ENCODE peak calls at places on chromosome 12, in five cellular contexts. R is esophagus squamous epithelium, C is breast epithelium, W is A549, L is uterus. G is an unnamed sample.

GRCh38 chr12:114226241-114226928 is 179.6 kb downstream of the TBX5 start:
- DNase-seq in R (no peak), C (no peak), W (no peak), L (no peak), G (no peak)

GRCh38 chr12:30420561-30420960 is 275.1 kb downstream of the IPO8 start:
- DNase-seq in R (no peak), C (no peak), W (no peak), L (no peak), G (no peak)

GRCh38 chr12:70733385-70733784 is 96.2 kb upstream of the PTPRB start:
- DNase-seq in R (no peak), C (no peak), W (peak; percentile 71), L (no peak), G (no peak)

GRCh38 chr12:104618691-104619090 is 161.9 kb downstream of the CHST11 start:
- DNase-seq in R (no peak), C (no peak), W (no peak), L (no peak), G (no peak)

GRCh38 chr12:131202592-131203378 is 249.1 kb downstream of the ADGRD1 start:
- DNase-seq in R (no peak), C (no peak), W (no peak), L (no peak), G (peak; percentile 64)

GRCh38 chr12:53325539-53326061 is 4.2 kb upstream of the AAAS start:
- DNase-seq in R (no peak), C (no peak), W (peak; percentile 39), L (peak; percentile 45), G (no peak)

GRCh38 chr12:58247633-58248032 is 306.3 kb downstream of the ATP23 start:
- DNase-seq in R (no peak), C (no peak), W (no peak), L (no peak), G (peak; percentile 55)

GRCh38 chr12:29565727-29566126 is 68.2 kb upstream of the OVCH1 start:
- DNase-seq in R (no peak), C (no peak), W (no peak), L (no peak), G (no peak)

GRCh38 chr12:39831587-39832315 is 212.1 kb upstream of the ABCD2 start:
- DNase-seq in R (no peak), C (no peak), W (peak; percentile 9), L (no peak), G (no peak)

GRCh38 chr12:40137252-40137651 is 31.4 kb upstream of the SLC2A13 start:
- DNase-seq in R (no peak), C (no peak), W (no peak), L (no peak), G (no peak)

GRCh38 chr12:108442910-108443309 is 72.2 kb upstream of the FICD start:
- DNase-seq in R (no peak), C (no peak), W (no peak), L (no peak), G (no peak)

GRCh38 chr12:102169922-102170698 is 27.5 kb downstream of the PMCH start:
- DNase-seq in R (no peak), C (no peak), W (no peak), L (no peak), G (no peak)

GRCh38 chr12:507261-507853 is 47.6 kb downstream of the B4GALNT3 start:
- DNase-seq in R (no peak), C (no peak), W (no peak), L (no peak), G (no peak)
- H3K4me1 ChIP-seq in R (peaks cover 17% of the 10 kb centered on the region), C (no peaks in the 10 kb centered on the region), W (peaks cover 16% of the 10 kb centered on the region), L (no peaks in the 10 kb centered on the region), G (no peaks in the 10 kb centered on the region)

GRCh38 chr12:75389061-75389460 is 1.8 kb upstream of the GLIPR1L2 start:
- DNase-seq in R (no peak), C (no peak), W (no peak), L (no peak), G (no peak)

GRCh38 chr12:75389706-75390105 is 1.2 kb upstream of the GLIPR1L2 start:
- DNase-seq in R (no peak), C (no peak), W (no peak), L (no peak), G (no peak)

GRCh38 chr12:75390899-75391538 is at the start of gene GLIPR1L2:
- DNase-seq in R (peak; percentile 64), C (peak; percentile 91), W (peak; percentile 81), L (peak; percentile 95), G (peak; percentile 97)

GRCh38 chr12:75390156-75390898 is 562 bp upstream of the GLIPR1L2 start:
- DNase-seq in R (no peak), C (no peak), W (no peak), L (no peak), G (no peak)
- TF ChIP-seq POLR2A in R (no peak), C (no peak), W (no peak), L (no peak), G (no peak)

DNA sequence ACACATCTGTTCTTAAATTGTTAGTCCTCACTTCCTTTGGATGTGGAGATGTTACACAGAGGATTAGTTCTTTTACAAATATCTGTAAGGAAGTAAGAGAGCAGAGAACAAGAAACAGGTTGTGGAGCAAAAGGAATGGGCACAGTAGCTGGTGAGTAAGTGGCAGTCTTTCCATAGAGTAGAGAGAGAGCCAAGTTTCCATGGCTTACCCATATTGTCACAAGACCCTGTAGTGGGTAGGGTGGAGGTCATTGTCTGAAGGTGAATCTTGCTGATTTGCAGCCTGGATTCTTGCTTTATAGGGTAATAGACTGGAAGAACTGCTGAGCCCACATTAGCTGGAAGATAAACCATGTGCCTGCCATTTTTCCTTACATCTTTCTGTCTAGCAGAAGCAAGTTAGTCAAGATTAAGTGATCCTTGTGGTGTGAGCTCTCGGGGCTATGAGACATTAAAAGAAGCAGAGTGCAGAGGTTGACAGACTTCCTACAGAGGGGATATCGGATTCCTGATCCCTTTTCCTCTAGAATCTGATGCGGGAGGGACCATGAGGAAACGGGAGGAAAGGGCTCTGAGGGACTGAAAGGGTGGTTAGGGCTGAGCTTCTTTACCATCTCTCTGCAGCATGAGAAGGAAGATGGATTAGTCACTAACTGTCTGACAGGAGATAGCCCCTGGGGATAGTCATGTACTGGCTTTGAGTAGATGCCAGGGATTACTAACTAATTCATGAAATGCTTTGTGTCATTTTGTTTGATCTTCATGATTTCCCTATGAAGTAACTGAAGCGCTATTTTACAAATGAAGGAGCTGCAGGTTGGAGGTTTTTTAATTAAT is 44.0 kb upstream of the LRTM2 start:
- DNase-seq in R (no peak), C (no peak), W (peak; percentile 65), L (no peak), G (no peak)
- H3K27ac ChIP-seq in R (no peak overlapping the region), C (no peak overlapping the region), W (peak overlapping the region; percentile 37), L (no peak overlapping the region), G (no peak overlapping the region)

DNA sequence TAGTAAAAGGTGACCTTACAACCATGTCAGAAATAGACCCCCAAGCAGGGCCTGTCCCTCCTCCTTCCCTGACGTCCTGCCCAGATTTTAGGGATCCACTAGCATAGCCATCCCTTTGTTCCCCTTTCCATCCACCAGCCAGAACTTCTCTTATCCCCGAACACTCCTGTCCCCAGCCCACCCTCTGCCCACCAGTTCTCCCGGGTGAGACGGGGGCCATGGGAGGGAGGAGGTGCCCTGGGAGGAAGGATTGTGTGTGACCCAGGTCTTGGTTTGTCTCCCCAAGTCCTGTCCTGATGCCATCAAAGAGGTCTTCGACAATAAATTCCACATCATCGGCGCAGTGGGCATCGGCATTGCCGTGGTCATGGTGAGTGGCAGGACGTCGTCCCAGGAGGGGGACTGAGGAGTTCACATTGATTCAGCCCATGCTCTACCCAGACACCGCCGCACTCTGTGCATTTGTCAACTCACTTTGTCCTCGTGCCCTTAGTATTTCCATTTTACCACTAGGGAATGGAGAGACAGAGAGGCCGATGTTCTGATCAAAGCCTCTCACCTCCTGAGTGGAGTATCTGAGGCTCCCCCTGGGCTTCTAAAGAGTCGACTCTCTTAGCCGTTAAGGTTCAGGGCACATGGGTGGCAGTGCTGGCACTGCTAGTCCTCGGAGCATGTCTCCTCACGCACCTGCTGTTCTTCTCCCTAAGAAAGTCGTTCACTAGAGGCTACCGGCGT is 35.9 kb downstream of the CD9 start:
- DNase-seq in R (no peak), C (no peak), W (no peak), L (no peak), G (no peak)
- H3K4me1 ChIP-seq in R (peaks cover 49% of the 10 kb centered on the region), C (peaks cover 3% of the 10 kb centered on the region), W (no peaks in the 10 kb centered on the region), L (peaks cover 8% of the 10 kb centered on the region), G (peaks cover 56% of the 10 kb centered on the region)

GRCh38 chr12:56315626-56316473 is at the start of gene CNPY2:
- DNase-seq in R (peak; percentile 95), C (peak; percentile 91), W (peak; percentile 97), L (peak; percentile 96), G (peak; percentile 99)
- TF ChIP-seq POLR2A in R (peak; percentile 84), C (peak; percentile 38), W (peak; percentile 88), L (peak; percentile 71), G (peak; percentile 11)

DNA sequence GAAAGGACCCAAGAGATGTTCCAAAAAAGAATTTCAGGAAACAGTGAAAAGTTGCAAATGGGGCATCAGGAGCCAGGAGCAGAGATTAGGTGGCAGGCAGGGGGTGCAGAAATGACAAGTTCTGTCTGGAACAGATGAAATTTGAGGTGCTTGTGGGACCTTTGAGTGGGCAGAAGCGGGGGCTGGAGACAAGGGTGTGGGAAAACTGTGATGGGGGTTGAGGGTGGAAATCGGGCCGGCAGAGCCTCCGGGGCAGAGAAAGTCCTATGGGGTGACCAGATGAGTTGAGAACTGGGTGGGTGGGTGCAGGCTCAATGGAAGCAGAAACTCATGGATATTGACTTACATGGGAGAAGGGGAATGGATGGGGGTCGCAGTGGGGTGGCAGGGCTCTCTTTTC is 1.6 kb upstream of the NR4A1 start:
- DNase-seq in R (no peak), C (no peak), W (no peak), L (no peak), G (no peak)
- H3K27ac ChIP-seq in R (no peak overlapping the region), C (no peak overlapping the region), W (peak overlapping the region; percentile 90), L (peak overlapping the region; percentile 98), G (peak overlapping the region; percentile 100)

DNA sequence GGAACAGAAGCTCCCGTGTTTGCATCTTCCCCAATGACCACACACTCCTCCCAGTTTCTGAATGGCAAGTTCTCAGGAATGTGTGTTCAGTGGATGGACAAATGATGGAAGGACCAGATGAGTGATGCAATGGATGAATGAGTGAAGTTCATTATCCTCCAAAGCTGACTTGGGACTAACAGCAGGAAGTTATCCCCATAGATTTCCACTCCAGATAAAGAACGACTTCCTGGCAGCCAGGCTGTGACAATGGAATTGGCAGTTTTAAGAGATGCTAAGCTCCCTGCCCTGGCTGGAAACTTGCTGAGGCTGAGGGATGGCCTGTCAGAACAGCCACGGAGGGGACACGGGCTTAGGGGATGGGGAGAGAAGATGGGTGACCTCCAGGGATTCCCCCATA is 231.4 kb downstream of the SLC15A4 start:
- DNase-seq in R (no peak), C (no peak), W (no peak), L (no peak), G (no peak)
- H3K4me1 ChIP-seq in R (no peaks in the 10 kb centered on the region), C (no peaks in the 10 kb centered on the region), W (no peaks in the 10 kb centered on the region), L (no peaks in the 10 kb centered on the region), G (no peaks in the 10 kb centered on the region)

G was measured in esophagus muscularis mucosa.